ENCODE peak calls at places on chromosomes 6 and 20, in four cellular contexts. One of them, this sample, is unnamed.

GRCh38 chr6:44045672-44046015 is 81.6 kb downstream of the MRPL14 start:
- DNase-seq in choroid plexus epithelial cell: no peak
- DNase-seq in CD8-positive, alpha-beta memory T cell: peak; percentile 42
- DNase-seq in ACHN: no peak
- DNase-seq in this sample: no peak

GRCh38 chr6:43129434-43130194 is 41.5 kb upstream of the SRF start:
- DNase-seq in CD8-positive, alpha-beta memory T cell: no peak
- DNase-seq in ACHN: peak; percentile 41
- DNase-seq in choroid plexus epithelial cell: peak; percentile 61
- DNase-seq in this sample: peak; percentile 49

GRCh38 chr6:5599112-5599511 is 337.8 kb downstream of the FARS2 start:
- DNase-seq in choroid plexus epithelial cell: no peak
- DNase-seq in CD8-positive, alpha-beta memory T cell: no peak
- DNase-seq in ACHN: no peak
- DNase-seq in this sample: no peak

GRCh38 chr6:73309534-73309783 is 44.6 kb downstream of the DPPA5 start:
- DNase-seq in choroid plexus epithelial cell: no peak
- DNase-seq in ACHN: no peak
- DNase-seq in CD8-positive, alpha-beta memory T cell: no peak
- DNase-seq in this sample: no peak

GRCh38 chr6:160394654-160395035 is 46.5 kb downstream of the SLC22A3 start:
- DNase-seq in CD8-positive, alpha-beta memory T cell: no peak
- DNase-seq in ACHN: no peak
- DNase-seq in choroid plexus epithelial cell: peak; percentile 27
- DNase-seq in this sample: no peak

GRCh38 chr6:31352497-31353368 is 4.2 kb downstream of the HLA-B start:
- DNase-seq in CD8-positive, alpha-beta memory T cell: peak; percentile 61
- DNase-seq in ACHN: no peak
- DNase-seq in choroid plexus epithelial cell: no peak
- DNase-seq in this sample: no peak

GRCh38 chr20:41655966-41656685 is 37.9 kb upstream of the CHD6 start:
- DNase-seq in CD8-positive, alpha-beta memory T cell: no peak
- DNase-seq in ACHN: no peak
- DNase-seq in choroid plexus epithelial cell: no peak
- DNase-seq in this sample: no peak

GRCh38 chr20:32456869-32457421 is 98.8 kb downstream of the ASXL1 start:
- DNase-seq in ACHN: peak; percentile 63
- DNase-seq in CD8-positive, alpha-beta memory T cell: no peak
- DNase-seq in choroid plexus epithelial cell: peak; percentile 45
- DNase-seq in this sample: peak; percentile 49

GRCh38 chr6:129567374-129567773 is 142.6 kb downstream of the ARHGAP18 start:
- DNase-seq in CD8-positive, alpha-beta memory T cell: no peak
- DNase-seq in choroid plexus epithelial cell: peak; percentile 60
- DNase-seq in ACHN: peak; percentile 36
- DNase-seq in this sample: no peak

GRCh38 chr6:37074053-37074827 is 68.8 kb downstream of the FGD2 start:
- DNase-seq in CD8-positive, alpha-beta memory T cell: no peak
- DNase-seq in ACHN: no peak
- DNase-seq in choroid plexus epithelial cell: no peak
- DNase-seq in this sample: no peak